ENCODE peak calls at places on chromosomes 16 and 17, in five cellular contexts. C is NCI-H2227 treated with DMSO at 0.1 percent for 48 hours; I is nucleus accumbens; Q is naive thymus-derived CD4-positive, alpha-beta T cell; H is OCI-LY7. O is an unnamed sample.

GRCh38 chr17:5220074-5220473 is 14.6 kb downstream of the SCIMP start:
- DNase-seq in Q (no peak), C (no peak), I (no peak), H (no peak), O (no peak)

GRCh38 chr17:2542456-2542855 is 30.8 kb upstream of the METTL16 start:
- DNase-seq in I (no peak), H (peak; percentile 26), Q (no peak), C (no peak), O (peak; percentile 22)

GRCh38 chr17:41553176-41553575 is 18.7 kb downstream of the KRT9 start:
- DNase-seq in I (no peak), Q (no peak), C (no peak), H (no peak), O (no peak)

GRCh38 chr16:88382491-88383400 is at the start of gene ZNF469:
- DNase-seq in H (no peak), Q (no peak), I (no peak), C (no peak), O (no peak)

GRCh38 chr17:10099051-10099571 is 99.3 kb downstream of the GAS7 start:
- DNase-seq in Q (no peak), H (no peak), C (no peak), I (peak; percentile 49), O (no peak)

GRCh38 chr17:66677201-66677981 is 157.5 kb upstream of the CACNG5 start:
- DNase-seq in H (no peak), Q (no peak), C (no peak), I (no peak), O (no peak)

GRCh38 chr16:89473791-89474414 is 16.5 kb downstream of the ANKRD11 start:
- DNase-seq in Q (no peak), C (no peak), H (no peak), I (peak; percentile 23), O (no peak)

GRCh38 chr17:65556014-65556909 is 5.2 kb downstream of the AXIN2 start:
- DNase-seq in C (peak; percentile 49), I (no peak), H (peak; percentile 75), Q (peak; percentile 92), O (peak; percentile 84)

GRCh38 chr16:69522732-69523404 is 42.9 kb upstream of the NFAT5 start:
- DNase-seq in H (peak; percentile 46), Q (no peak), I (no peak), C (no peak), O (no peak)

GRCh38 chr16:58426095-58426494 is 33.8 kb downstream of the GINS3 start:
- DNase-seq in I (no peak), H (peak; percentile 84), C (no peak), Q (no peak), O (peak; percentile 85)

GRCh38 chr17:45345554-45346254 is 28.9 kb upstream of the MAP3K14 start:
- DNase-seq in I (no peak), C (no peak), H (no peak), Q (no peak), O (no peak)

GRCh38 chr16:76579277-76579676 is 302.1 kb downstream of the CNTNAP4 start:
- DNase-seq in C (no peak), Q (no peak), H (no peak), I (no peak), O (no peak)

GRCh38 chr17:40329981-40330794 is 21.2 kb downstream of the RARA start:
- DNase-seq in Q (no peak), H (no peak), I (no peak), C (no peak), O (no peak)

GRCh38 chr16:29665294-29666077 is 2.4 kb downstream of the SPN start:
- DNase-seq in H (peak; percentile 40), C (no peak), I (no peak), Q (peak; percentile 46), O (no peak)

GRCh38 chr17:16037636-16038035 is 38.0 kb downstream of the TTC19 start:
- DNase-seq in I (no peak), Q (no peak), C (no peak), H (no peak), O (no peak)

GRCh38 chr17:16371742-16372141 is 9.1 kb upstream of the UBB start:
- DNase-seq in I (no peak), H (no peak), Q (no peak), C (no peak), O (no peak)

GRCh38 chr17:50721194-50722010 is 2.0 kb downstream of the LUC7L3 start:
- DNase-seq in I (no peak), Q (peak; percentile 39), H (peak; percentile 67), C (no peak), O (no peak)

GRCh38 chr16:85104821-85105391 is 7.4 kb downstream of the CIBAR2 start:
- DNase-seq in I (no peak), Q (peak; percentile 49), H (peak; percentile 79), C (no peak), O (no peak)

GRCh38 chr16:47156816-47157215 is 13.1 kb upstream of the NETO2 start:
- DNase-seq in C (no peak), I (no peak), H (no peak), Q (no peak), O (no peak)

GRCh38 chr17:54968954-54969400 is 412 bp downstream of the STXBP4 start:
- DNase-seq in Q (no peak), I (no peak), H (no peak), C (no peak), O (peak; percentile 80)

GRCh38 chr16:3857189-3858013 is 23.1 kb downstream of the CREBBP start:
- DNase-seq in H (no peak), I (no peak), Q (no peak), C (no peak), O (no peak)

GRCh38 chr17:2786176-2786881 is 9.9 kb upstream of the RAP1GAP2 start:
- DNase-seq in Q (peak; percentile 89), I (peak; percentile 63), C (peak; percentile 84), H (peak; percentile 92), O (peak; percentile 84)

GRCh38 chr17:19456016-19456927 is 45.2 kb downstream of the RNF112 start:
- DNase-seq in H (no peak), C (peak; percentile 26), Q (no peak), I (no peak), O (no peak)

GRCh38 chr17:32508926-32509325 is 22.1 kb downstream of the CDK5R1 start:
- DNase-seq in I (no peak), C (no peak), Q (no peak), H (no peak), O (peak; percentile 81)

GRCh38 chr16:4682616-4683254 is 10.6 kb upstream of the NUDT16L1 start:
- DNase-seq in C (no peak), H (no peak), Q (peak; percentile 46), I (peak; percentile 16), O (peak; percentile 69)

GRCh38 chr16:78666318-78666717 is 566.9 kb downstream of the WWOX start:
- DNase-seq in C (no peak), Q (no peak), H (no peak), I (no peak), O (no peak)

GRCh38 chr16:70254095-70254964 is 2.6 kb upstream of the EXOSC6 start:
- DNase-seq in C (no peak), I (no peak), Q (no peak), H (no peak), O (no peak)

GRCh38 chr17:41813699-41814124 is 908 bp downstream of the FKBP10 start:
- DNase-seq in C (no peak), H (no peak), I (no peak), Q (no peak), O (no peak)

GRCh38 chr16:1974157-1975070 is 2.6 kb downstream of the TBL3 start:
- DNase-seq in C (no peak), Q (no peak), H (no peak), I (no peak), O (peak; percentile 80)